ENCODE peak calls at places on chromosomes 1 and 21, in five cellular contexts. V is activated naive CD4-positive, alpha-beta T cell treated with Interleukin-2 at 50 U/mL for 16 hours; E is stimulated activated CD8-positive, alpha-beta memory T cell treated with anti-CD3 and anti-CD28 coated beads, Interleukin-15, amount 100 ng/mL, for 24 hours; K is NCI-H2081; J is HFF-Myc. G is an unnamed sample.

GRCh38 chr1:91774520-91775203 is 111.3 kb downstream of the TGFBR3 start:
- DNase-seq in J (no peak), V (no peak), E (no peak), K (no peak), G (no peak)

GRCh38 chr1:29469457-29469856 is 233.1 kb downstream of the PTPRU start:
- DNase-seq in V (no peak), J (no peak), E (no peak), K (no peak), G (no peak)

GRCh38 chr1:221227872-221228337 is 348.7 kb downstream of the HLX start:
- DNase-seq in J (no peak), V (no peak), K (no peak), E (no peak), G (no peak)

GRCh38 chr1:183804916-183805734 is at the start of gene RGL1:
- DNase-seq in J (no peak), E (no peak), V (peak), K (peak), G (peak)

GRCh38 chr1:248821101-248821500 is 4.6 kb downstream of the SH3BP5L start:
- DNase-seq in J (no peak), V (no peak), K (no peak), E (no peak), G (no peak)

GRCh38 chr1:202272446-202272845 is 69.3 kb downstream of the UBE2T start:
- DNase-seq in V (no peak), J (no peak), K (no peak), E (no peak), G (no peak)

GRCh38 chr1:61132176-61133047 is 50.1 kb downstream of the NFIA start:
- DNase-seq in K (no peak), E (no peak), J (no peak), V (no peak), G (no peak)

GRCh38 chr1:234602334-234603220 is 7.4 kb downstream of the IRF2BP2 start:
- DNase-seq in V (peak), K (peak), J (peak), E (no peak), G (peak)

GRCh38 chr1:171780583-171781166 is 785 bp upstream of the METTL13 start:
- DNase-seq in V (no peak), E (no peak), J (no peak), K (no peak), G (peak)

GRCh38 chr1:225695578-225696332 is 42.8 kb upstream of the ENAH start:
- DNase-seq in K (no peak), J (no peak), E (no peak), V (no peak), G (no peak)

GRCh38 chr1:152860129-152860528 is 333 bp downstream of the LCE7A start:
- DNase-seq in K (no peak), J (no peak), E (no peak), V (no peak), G (no peak)

GRCh38 chr1:88488277-88488676 is 195.8 kb upstream of the PKN2 start:
- DNase-seq in K (no peak), E (no peak), V (no peak), J (no peak), G (no peak)

GRCh38 chr1:175178456-175178855 is 14.1 kb downstream of the KIAA0040 start:
- DNase-seq in J (no peak), K (no peak), E (no peak), V (no peak), G (no peak)

GRCh38 chr1:204127597-204128242 is 24.1 kb downstream of the ETNK2 start:
- DNase-seq in V (peak), J (peak), E (no peak), K (peak), G (peak)

GRCh38 chr1:243740255-243740999 is 109.6 kb downstream of the AKT3 start:
- DNase-seq in J (no peak), E (no peak), V (no peak), K (no peak), G (no peak)

GRCh38 chr1:207820568-207821463 is 69.0 kb downstream of the CD46 start:
- DNase-seq in K (no peak), E (no peak), J (no peak), V (no peak), G (no peak)

GRCh38 chr21:39221997-39222486 is 38.8 kb upstream of the PSMG1 start:
- DNase-seq in V (no peak), E (no peak), J (no peak), K (no peak), G (no peak)

GRCh38 chr1:104380003-104380402 is 630.3 kb downstream of the AMY1C start:
- DNase-seq in E (no peak), J (no peak), K (no peak), V (no peak), G (no peak)

GRCh38 chr1:219432966-219433365 is 179.9 kb downstream of the ZC3H11B start:
- DNase-seq in J (no peak), E (no peak), K (no peak), V (no peak), G (no peak)